ENCODE peak calls at places on chromosomes 13 and 19, in six cellular contexts. X, T, S, K, N and C are unnamed samples.

GRCh38 chr13:34155931-34156607 is 338.1 kb downstream of the RFC3 start:
- DNase-seq in X (peak; percentile 61), T (no peak), S (no peak), K (no peak), N (no peak), C (no peak)

GRCh38 chr13:38582133-38582532 is 104.7 kb upstream of the FREM2 start:
- DNase-seq in X (no peak), T (peak; percentile 15), S (peak; percentile 47), K (no peak), N (no peak), C (peak; percentile 16)

GRCh38 chr13:35481777-35482176 is 5.3 kb upstream of the MAB21L1 start:
- DNase-seq in X (no peak), T (no peak), S (no peak), K (no peak), N (no peak), C (no peak)

GRCh38 chr13:85509512-85509911 is 289.7 kb downstream of the SLITRK6 start:
- DNase-seq in X (no peak), T (no peak), S (no peak), K (no peak), N (no peak), C (no peak)

GRCh38 chr13:110716235-110716505 is 2.7 kb downstream of the ING1 start:
- DNase-seq in X (no peak), T (peak; percentile 12), S (peak; percentile 24), K (no peak), N (no peak), C (no peak)

GRCh38 chr19:47230122-47230920 is 678 bp downstream of the BBC3 start:
- DNase-seq in X (no peak), T (peak; percentile 84), S (peak; percentile 32), K (no peak), N (no peak), C (no peak)

GRCh38 chr19:33861950-33862349 is 65.3 kb downstream of the KCTD15 start:
- DNase-seq in X (no peak), T (no peak), S (no peak), K (no peak), N (no peak), C (no peak)

GRCh38 chr13:110771194-110771593 is 57.7 kb downstream of the ING1 start:
- DNase-seq in X (no peak), T (no peak), S (no peak), K (no peak), N (no peak), C (no peak)

GRCh38 chr13:30654430-30654829 is 36.7 kb downstream of the USPL1 start:
- DNase-seq in X (no peak), T (peak; percentile 14), S (no peak), K (no peak), N (no peak), C (no peak)

GRCh38 chr19:33719366-33720154 is 77.1 kb upstream of the KCTD15 start:
- DNase-seq in X (no peak), T (no peak), S (no peak), K (no peak), N (no peak), C (no peak)

GRCh38 chr13:99075268-99076191 is 97.7 kb upstream of the DOCK9 start:
- DNase-seq in X (no peak), T (no peak), S (no peak), K (no peak), N (peak; percentile 36), C (no peak)

GRCh38 chr19:44820648-44821609 is 12.0 kb downstream of the BCAM start:
- DNase-seq in X (no peak), T (peak; percentile 12), S (no peak), K (no peak), N (no peak), C (no peak)

GRCh38 chr13:98581971-98582702 is 5.2 kb upstream of the STK24 start:
- DNase-seq in X (no peak), T (no peak), S (no peak), K (no peak), N (no peak), C (no peak)

GRCh38 chr13:111270765-111271164 is 49.7 kb upstream of the TEX29 start:
- DNase-seq in X (no peak), T (no peak), S (no peak), K (no peak), N (no peak), C (no peak)

GRCh38 chr19:37991841-37992248 is 84.8 kb downstream of the SIPA1L3 start:
- DNase-seq in X (no peak), T (no peak), S (peak; percentile 21), K (no peak), N (no peak), C (no peak)

GRCh38 chr13:114101325-114101821 is 31.1 kb downstream of the RASA3 start:
- DNase-seq in X (no peak), T (no peak), S (no peak), K (no peak), N (no peak), C (no peak)

GRCh38 chr19:41646589-41647204 is 19.8 kb upstream of the CEACAM4 start:
- DNase-seq in X (peak; percentile 3), T (peak; percentile 55), S (no peak), K (no peak), N (no peak), C (peak; percentile 1)

GRCh38 chr13:102769679-102770078 is 3.9 kb downstream of the TEX30 start:
- DNase-seq in X (no peak), T (no peak), S (no peak), K (no peak), N (no peak), C (no peak)

GRCh38 chr13:46668302-46668720 is 115.3 kb downstream of the LRCH1 start:
- DNase-seq in X (no peak), T (no peak), S (no peak), K (no peak), N (no peak), C (no peak)

GRCh38 chr19:12785431-12786011 is 5.8 kb upstream of the JUNB start:
- DNase-seq in X (no peak), T (no peak), S (no peak), K (no peak), N (no peak), C (no peak)

GRCh38 chr19:13031917-13032623 is 36.8 kb downstream of the NFIX start:
- DNase-seq in X (no peak), T (no peak), S (peak; percentile 87), K (no peak), N (no peak), C (no peak)

GRCh38 chr13:105048685-105049084 is 1486.8 kb downstream of the EFNB2 start:
- DNase-seq in X (no peak), T (no peak), S (no peak), K (no peak), N (peak; percentile 56), C (no peak)

GRCh38 chr13:76829572-76830327 is 56.5 kb downstream of the KCTD12 start:
- DNase-seq in X (no peak), T (no peak), S (no peak), K (no peak), N (no peak), C (no peak)
- TF ChIP-seq ZNF274 in X (no peak), T (no peak), S (no peak), K (no peak), N (no peak), C (no peak)

DNA sequence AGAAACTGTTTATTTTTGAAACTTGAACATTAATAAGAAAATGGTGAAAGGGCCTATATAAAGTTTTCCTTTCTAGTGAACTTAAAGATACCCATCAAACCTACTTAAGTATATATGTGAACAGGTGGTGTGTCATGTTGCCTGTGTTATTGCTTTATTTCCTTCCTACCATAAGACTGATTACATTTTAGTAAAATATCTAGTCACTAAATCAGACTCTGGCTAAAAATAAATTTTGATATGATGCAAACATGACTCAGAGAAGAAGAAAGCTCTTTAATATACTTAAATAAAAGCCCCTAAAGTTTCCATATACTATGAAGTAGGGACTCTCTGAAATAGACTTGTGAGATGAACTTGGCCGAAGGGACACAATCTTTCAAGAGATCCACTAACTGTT is 35.1 kb upstream of the FBXL3 start:
- DNase-seq in X (no peak), T (no peak), S (no peak), K (no peak), N (no peak), C (no peak)
- TF ChIP-seq ZNF274 in X (no peak), T (no peak), S (no peak), K (no peak), N (no peak), C (no peak)

DNA sequence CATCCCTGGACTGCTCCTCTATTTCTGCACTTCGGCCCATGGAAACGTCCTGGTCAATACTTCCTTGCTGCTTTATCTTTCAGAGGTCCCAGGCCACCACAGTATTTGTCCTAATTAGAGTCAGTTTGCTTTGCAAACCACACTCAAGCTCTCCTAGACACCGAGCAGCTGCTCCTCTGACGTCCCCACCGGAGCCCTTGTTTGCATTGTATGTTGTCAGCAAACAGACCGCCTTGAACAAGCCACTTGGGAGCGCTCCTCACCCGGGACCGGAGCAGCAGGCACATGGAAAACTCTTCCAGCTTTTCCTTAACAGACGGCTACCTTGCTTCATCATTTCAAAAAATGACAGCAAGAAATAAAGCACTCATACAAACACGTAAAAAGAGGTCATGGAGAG is 51.5 kb upstream of the GTF3A start:
- DNase-seq in X (no peak), T (no peak), S (peak; percentile 68), K (no peak), N (no peak), C (no peak)
- TF ChIP-seq ZNF274 in X (no peak), T (no peak), S (no peak), K (no peak), N (no peak), C (no peak)

GRCh38 chr19:53877361-53877766 is 4.6 kb upstream of the PRKCG start:
- DNase-seq in X (no peak), T (no peak), S (no peak), K (no peak), N (no peak), C (no peak)
- TF ChIP-seq ZNF274 in X (no peak), T (no peak), S (no peak), K (no peak), N (no peak), C (no peak)